ENCODE peak calls at places on chromosomes 12 and 14, in six cellular contexts. N, P, Q, W, A and T are unnamed samples.

GRCh38 chr12:15151141-15152091 is 69.8 kb downstream of the RERG start:
- DNase-seq in N (no peak), P (peak; percentile 49), Q (no peak), W (peak; percentile 44), A (no peak), T (no peak)

GRCh38 chr12:132873724-132874123 is 13.7 kb downstream of the CHFR start:
- DNase-seq in N (no peak), P (no peak), Q (no peak), W (no peak), A (no peak), T (no peak)

GRCh38 chr14:51428981-51429380 is 188.9 kb downstream of the TMX1 start:
- DNase-seq in N (no peak), P (peak; percentile 66), Q (no peak), W (no peak), A (no peak), T (no peak)

GRCh38 chr14:38505221-38506095 is 249.6 kb upstream of the CLEC14A start:
- DNase-seq in N (peak; percentile 73), P (no peak), Q (no peak), W (peak; percentile 24), A (peak; percentile 12), T (no peak)

GRCh38 chr14:98819867-98820206 is 452.2 kb downstream of the BCL11B start:
- DNase-seq in N (no peak), P (no peak), Q (no peak), W (no peak), A (no peak), T (no peak)

GRCh38 chr14:71372411-71372838 is 465.2 kb downstream of the PCNX1 start:
- DNase-seq in N (peak; percentile 86), P (peak; percentile 97), Q (no peak), W (peak; percentile 84), A (no peak), T (no peak)

GRCh38 chr14:76884853-76885276 is 58.7 kb downstream of the LRRC74A start:
- DNase-seq in N (peak; percentile 34), P (no peak), Q (no peak), W (no peak), A (no peak), T (no peak)

GRCh38 chr14:68111733-68112270 is 292.2 kb downstream of the RAD51B start:
- DNase-seq in N (no peak), P (peak; percentile 67), Q (no peak), W (no peak), A (no peak), T (no peak)

GRCh38 chr12:104063712-104064030 is 660 bp upstream of the HCFC2 start:
- DNase-seq in N (no peak), P (no peak), Q (no peak), W (peak; percentile 50), A (peak; percentile 11), T (no peak)

GRCh38 chr14:54001189-54001878 is 44.7 kb upstream of the BMP4 start:
- DNase-seq in N (peak; percentile 35), P (peak; percentile 17), Q (no peak), W (no peak), A (no peak), T (no peak)

GRCh38 chr14:21749306-21749868 is 75.8 kb upstream of the OR4E1 start:
- DNase-seq in N (no peak), P (no peak), Q (no peak), W (no peak), A (no peak), T (no peak)

GRCh38 chr14:71229875-71230274 is 322.6 kb downstream of the PCNX1 start:
- DNase-seq in N (no peak), P (no peak), Q (no peak), W (no peak), A (no peak), T (no peak)

GRCh38 chr14:98244162-98244948 is 1027.6 kb downstream of the BCL11B start:
- DNase-seq in N (no peak), P (peak; percentile 76), Q (no peak), W (no peak), A (no peak), T (no peak)

GRCh38 chr12:69097619-69098368 is 141.6 kb upstream of the CPSF6 start:
- DNase-seq in N (peak; percentile 29), P (peak; percentile 41), Q (no peak), W (peak; percentile 65), A (peak; percentile 28), T (no peak)

GRCh38 chr12:101325590-101325989 is 45.7 kb downstream of the UTP20 start:
- DNase-seq in N (no peak), P (no peak), Q (no peak), W (no peak), A (no peak), T (no peak)

GRCh38 chr12:117127933-117128823 is 29.0 kb upstream of the TESC start:
- DNase-seq in N (no peak), P (peak; percentile 24), Q (no peak), W (no peak), A (no peak), T (no peak)

GRCh38 chr14:54040851-54041250 is 84.2 kb upstream of the BMP4 start:
- DNase-seq in N (peak; percentile 34), P (peak; percentile 20), Q (no peak), W (no peak), A (no peak), T (no peak)

GRCh38 chr12:132460571-132460970 is 29.4 kb upstream of the FBRSL1 start:
- DNase-seq in N (no peak), P (no peak), Q (no peak), W (peak; percentile 20), A (no peak), T (no peak)

GRCh38 chr12:47789712-47790489 is 16.9 kb downstream of the SLC48A1 start:
- DNase-seq in N (no peak), P (no peak), Q (no peak), W (no peak), A (no peak), T (no peak)